ENCODE peak calls at places on chromosomes 2 and 18, in five cellular contexts. V, E, F, Z and R are unnamed samples.
A peak's percentile ranks its signal among the peaks of the same experiment; 100 is the strongest.

GRCh38 chr18:76568726-76569125 is 73.7 kb upstream of the ZNF516 start:
- DNase-seq in V (no peak), E (no peak), F (no peak), Z (no peak), R (no peak)

GRCh38 chr18:2529154-2529553 is 42.2 kb downstream of the METTL4 start:
- DNase-seq in V (peak; percentile 81), E (no peak), F (no peak), Z (peak; percentile 98), R (no peak)

GRCh38 chr2:54483426-54483825 is 27.3 kb downstream of the SPTBN1 start:
- DNase-seq in V (peak; percentile 96), E (no peak), F (no peak), Z (no peak), R (no peak)

GRCh38 chr18:11658989-11659388 is 30.1 kb upstream of the GNAL start:
- DNase-seq in V (no peak), E (no peak), F (no peak), Z (no peak), R (peak; percentile 77)

GRCh38 chr18:50562686-50563085 is 2.8 kb downstream of the MAPK4 start:
- DNase-seq in V (no peak), E (no peak), F (no peak), Z (no peak), R (no peak)

GRCh38 chr2:106120432-106120831 is 73.7 kb downstream of the UXS1 start:
- DNase-seq in V (no peak), E (no peak), F (no peak), Z (no peak), R (no peak)

GRCh38 chr2:191555092-191555742 is 122.7 kb upstream of the NABP1 start:
- DNase-seq in V (peak; percentile 82), E (peak; percentile 75), F (no peak), Z (peak; percentile 37), R (no peak)

GRCh38 chr2:236674238-236674637 is 104.6 kb downstream of the ACKR3 start:
- DNase-seq in V (no peak), E (no peak), F (no peak), Z (no peak), R (no peak)

GRCh38 chr2:230751062-230751461 is 38.4 kb downstream of the CAB39 start:
- DNase-seq in V (no peak), E (no peak), F (peak; percentile 56), Z (no peak), R (no peak)

GRCh38 chr2:39181297-39181696 is 60.4 kb upstream of the SOS1 start:
- DNase-seq in V (no peak), E (no peak), F (no peak), Z (no peak), R (no peak)

GRCh38 chr2:151669585-151670081 is 64.6 kb downstream of the NEB start:
- DNase-seq in V (no peak), E (no peak), F (no peak), Z (no peak), R (no peak)

GRCh38 chr2:149612122-149612521 is 24.5 kb upstream of the MMADHC start:
- DNase-seq in V (no peak), E (no peak), F (no peak), Z (no peak), R (no peak)